ENCODE peak calls at places on chromosomes 2 and 18, in five cellular contexts. S is A549, D is breast epithelium, K is vagina, W is adrenal gland. O is an unnamed sample.

GRCh38 chr2:174963437-174964400 is 41.5 kb downstream of the CHN1 start:
- DNase-seq in S (no peak), D (no peak), K (no peak), W (no peak), O (no peak)

GRCh38 chr18:8752329-8752728 is 47.0 kb downstream of the MTCL1 start:
- DNase-seq in S (no peak), D (no peak), K (no peak), W (no peak), O (no peak)

GRCh38 chr2:85665264-85665937 is 2.6 kb downstream of the SFTPB start:
- DNase-seq in S (no peak), D (no peak), K (no peak), W (no peak), O (no peak)

GRCh38 chr18:39558658-39559057 is 1993.1 kb upstream of the CELF4 start:
- DNase-seq in S (no peak), D (no peak), K (no peak), W (no peak), O (no peak)

GRCh38 chr2:45532171-45532570 is 78.9 kb downstream of the SRBD1 start:
- DNase-seq in S (no peak), D (no peak), K (no peak), W (no peak), O (no peak)

GRCh38 chr2:239321596-239322413 is 79.0 kb downstream of the HDAC4 start:
- DNase-seq in S (no peak), D (no peak), K (no peak), W (peak; percentile 46), O (peak; percentile 2)

GRCh38 chr2:99066602-99067001 is 74.9 kb upstream of the C2orf15 start:
- DNase-seq in S (peak; percentile 59), D (no peak), K (no peak), W (no peak), O (no peak)

GRCh38 chr2:181999255-181999654 is 13.6 kb downstream of the PPP1R1C start:
- DNase-seq in S (no peak), D (no peak), K (no peak), W (no peak), O (no peak)

GRCh38 chr2:218272531-218273212 is 2.4 kb downstream of the PNKD start:
- DNase-seq in S (peak; percentile 91), D (peak; percentile 85), K (peak; percentile 99), W (peak; percentile 94), O (peak; percentile 87)

GRCh38 chr2:150792780-150793300 is 305.4 kb upstream of the RND3 start:
- DNase-seq in S (no peak), D (no peak), K (no peak), W (no peak), O (no peak)

GRCh38 chr18:52992041-52992440 is 652.0 kb downstream of the DCC start:
- DNase-seq in S (peak; percentile 6), D (no peak), K (no peak), W (no peak), O (no peak)

GRCh38 chr18:76519156-76519549 is 24.1 kb upstream of the ZNF516 start:
- DNase-seq in S (no peak), D (no peak), K (no peak), W (no peak), O (peak; percentile 62)

GRCh38 chr2:202494300-202494699 is 118.2 kb downstream of the BMPR2 start:
- DNase-seq in S (peak; percentile 54), D (no peak), K (no peak), W (no peak), O (no peak)

GRCh38 chr2:136251777-136252477 is 134.0 kb upstream of the CXCR4 start:
- DNase-seq in S (no peak), D (peak; percentile 22), K (no peak), W (no peak), O (no peak)

GRCh38 chr2:129078548-129078947 is 759.9 kb upstream of the HS6ST1 start:
- DNase-seq in S (no peak), D (no peak), K (no peak), W (no peak), O (no peak)

GRCh38 chr2:86225581-86225980 is 26.3 kb downstream of the MRPL35 start:
- DNase-seq in S (no peak), D (no peak), K (no peak), W (peak; percentile 67), O (no peak)

GRCh38 chr2:109085912-109086742 is 42.9 kb upstream of the SH3RF3 start:
- DNase-seq in S (no peak), D (no peak), K (no peak), W (no peak), O (no peak)

GRCh38 chr2:46462936-46463335 is 16.4 kb upstream of the TMEM247 start:
- DNase-seq in S (no peak), D (no peak), K (peak; percentile 74), W (no peak), O (no peak)

GRCh38 chr2:19810637-19811036 is 91.1 kb downstream of the TTC32 start:
- DNase-seq in S (no peak), D (no peak), K (peak; percentile 76), W (no peak), O (no peak)

GRCh38 chr18:74652392-74652988 is 54.8 kb downstream of the ZNF407 start:
- DNase-seq in S (peak; percentile 22), D (no peak), K (no peak), W (no peak), O (no peak)

GRCh38 chr2:222671259-222672067 is at the start of gene MOGAT1:
- DNase-seq in S (no peak), D (no peak), K (no peak), W (no peak), O (peak; percentile 35)

GRCh38 chr2:5742126-5742525 is 49.9 kb downstream of the SOX11 start:
- DNase-seq in S (no peak), D (no peak), K (no peak), W (no peak), O (no peak)

GRCh38 chr2:23794234-23794633 is 132.7 kb downstream of the ATAD2B start:
- DNase-seq in S (no peak), D (no peak), K (no peak), W (no peak), O (no peak)

GRCh38 chr2:226508683-226509082 is 290.9 kb downstream of the IRS1 start:
- DNase-seq in S (no peak), D (no peak), K (no peak), W (no peak), O (no peak)

GRCh38 chr2:50143822-50144575 is 887.9 kb downstream of the NRXN1 start:
- DNase-seq in S (peak; percentile 57), D (no peak), K (no peak), W (no peak), O (no peak)

GRCh38 chr2:7601990-7602389 is 684.8 kb downstream of the RNF144A start:
- DNase-seq in S (no peak), D (no peak), K (no peak), W (no peak), O (no peak)
- TF ChIP-seq POLR2A in S (no peak), D (no peak), K (no peak), W (no peak), O (no peak)

GRCh38 chr2:26349690-26350089 is 3.1 kb upstream of the ADGRF3 start:
- DNase-seq in S (no peak), D (no peak), K (no peak), W (no peak), O (no peak)
- H3K27ac ChIP-seq in S (no peak overlapping the region), D (no peak overlapping the region), K (no peak overlapping the region), W (no peak overlapping the region), O (no peak overlapping the region)

GRCh38 chr2:60503923-60504514 is 49.4 kb downstream of the BCL11A start:
- DNase-seq in S (no peak), D (no peak), K (no peak), W (no peak), O (no peak)
- TF ChIP-seq CTCF in S (no peak), D (no peak), K (no peak), W (no peak), O (no peak)

DNA sequence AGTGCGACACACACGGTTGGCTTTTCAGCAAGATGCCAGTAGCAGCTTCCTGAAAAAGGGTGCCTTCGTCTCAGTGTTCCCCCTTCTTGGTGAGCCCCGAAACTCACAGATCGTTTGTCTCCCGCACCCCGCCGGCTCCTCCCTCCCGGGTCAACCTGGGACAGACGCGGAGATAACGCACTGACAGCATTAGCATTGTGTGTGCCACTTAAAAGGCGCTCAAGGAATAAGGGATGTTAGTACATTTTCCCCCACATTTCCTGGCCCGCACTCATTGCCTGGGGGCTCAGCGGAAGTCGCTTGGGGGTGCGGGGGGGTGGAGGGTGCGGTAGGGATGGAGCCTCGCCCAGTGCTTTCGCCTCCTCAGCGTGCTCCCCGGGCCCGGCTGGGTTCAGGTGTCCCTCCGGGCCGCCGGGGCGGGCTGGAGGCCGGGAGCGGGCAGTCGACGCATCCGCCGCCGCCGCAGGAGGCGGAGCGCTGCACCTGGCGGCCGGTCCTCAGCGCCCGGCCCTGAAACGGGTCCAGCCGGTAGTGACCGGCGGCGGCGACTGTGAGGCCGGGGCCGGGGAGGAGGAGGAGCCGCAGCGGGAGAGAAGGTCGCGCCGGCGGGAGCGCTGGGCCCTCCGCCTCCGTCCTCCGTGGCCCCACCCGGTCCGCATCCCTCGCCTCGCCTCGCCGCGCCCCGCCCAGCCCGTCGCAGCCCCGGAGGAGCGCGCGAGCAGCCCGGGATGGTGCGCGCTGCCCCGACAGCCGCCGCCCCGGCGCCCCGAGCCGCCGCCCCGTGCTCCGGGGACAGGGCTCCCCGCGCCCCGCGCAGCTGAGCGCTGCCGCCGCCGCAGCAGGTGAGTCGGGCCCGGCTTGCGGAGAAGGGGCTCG is at the start of gene MFSD6:
- DNase-seq in S (peak; percentile 45), D (peak; percentile 44), K (no peak), W (peak; percentile 73), O (peak; percentile 38)
- TF ChIP-seq POLR2A in S (peak; percentile 3), D (no peak), K (no peak), W (peak; percentile 44), O (no peak)

DNA sequence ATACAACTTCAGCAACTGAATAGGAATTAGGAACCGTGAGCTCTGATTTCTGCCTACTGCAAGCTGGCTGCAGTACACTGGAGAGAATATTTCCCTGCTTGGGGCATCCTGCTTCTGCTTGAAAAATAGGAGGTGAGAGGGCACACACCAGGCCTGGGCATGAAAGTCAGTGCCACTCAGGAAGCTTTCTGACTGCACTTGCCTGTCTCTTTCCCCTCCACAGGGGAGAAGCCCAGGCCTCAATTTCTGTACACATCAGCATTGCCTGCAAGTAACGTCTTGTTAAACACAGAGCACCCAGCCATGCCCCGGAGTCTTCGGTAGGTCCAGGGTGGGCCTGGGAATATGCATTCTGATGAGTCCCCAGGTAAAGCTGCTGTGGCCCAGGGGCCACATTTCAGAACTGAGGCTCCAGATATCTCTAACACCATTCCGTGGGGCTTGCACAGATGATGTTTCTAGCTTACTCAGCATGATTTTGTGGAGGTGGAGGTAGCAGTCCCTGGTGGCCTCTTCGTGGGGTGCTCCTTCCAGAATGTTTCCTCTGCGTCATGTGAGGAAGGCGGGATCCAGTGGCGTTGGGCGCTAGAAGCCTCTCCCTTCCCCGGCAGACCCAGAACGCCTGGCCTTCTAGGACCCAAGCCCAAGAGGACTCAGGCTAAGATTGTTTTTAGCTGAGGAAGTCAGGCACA is 114.1 kb downstream of the ZBTB7C start:
- DNase-seq in S (no peak), D (peak; percentile 13), K (peak; percentile 79), W (peak; percentile 45), O (no peak)
- H3K27ac ChIP-seq in S (peak overlapping the region; percentile 26), D (peak overlapping the region; percentile 80), K (no peak overlapping the region), W (no peak overlapping the region), O (no peak overlapping the region)

GRCh38 chr2:238158807-238159539 is at the start of gene ERFE:
- DNase-seq in S (peak; percentile 58), D (no peak), K (no peak), W (no peak), O (no peak)
- TF ChIP-seq CTCF in S (peak; percentile 64), D (no peak), K (peak; percentile 28), W (no peak), O (no peak)

GRCh38 chr2:113278812-113279139 is at the start of gene PAX8:
- DNase-seq in S (no peak), D (no peak), K (no peak), W (no peak), O (no peak)
- TF ChIP-seq POLR2A in S (no peak), D (no peak), K (no peak), W (no peak), O (no peak)